ENCODE peak calls at places on chromosomes 3 and 15, in four cellular contexts. V is GM10248, G is GM12891, B is activated gamma-delta T cell treated with Interleukin-2 at 50 U/mL for 16 hours. Z is an unnamed sample.

GRCh38 chr3:160260587-160261270 is 35.5 kb downstream of the C3orf80 start:
- DNase-seq in V (no peak), G (no peak), B (no peak), Z (no peak)

GRCh38 chr3:50336452-50337174 is 4.0 kb downstream of the RASSF1 start:
- DNase-seq in V (no peak), G (no peak), B (no peak), Z (no peak)

GRCh38 chr3:19149388-19149787 is 1.1 kb downstream of the KCNH8 start:
- DNase-seq in V (peak), G (no peak), B (peak), Z (peak)

GRCh38 chr3:188037965-188038581 is 115.9 kb upstream of the LPP start:
- DNase-seq in V (no peak), G (no peak), B (no peak), Z (no peak)

GRCh38 chr3:157201648-157202278 is 41.8 kb upstream of the CCNL1 start:
- DNase-seq in V (peak), G (peak), B (no peak), Z (peak)

GRCh38 chr3:11059090-11059798 is 66.7 kb downstream of the SLC6A1 start:
- DNase-seq in V (peak), G (peak), B (no peak), Z (peak)

GRCh38 chr3:196996454-196997265 is 28.0 kb upstream of the PIGZ start:
- DNase-seq in V (no peak), G (no peak), B (no peak), Z (no peak)

GRCh38 chr3:156187146-156187769 is 66.9 kb downstream of the KCNAB1 start:
- DNase-seq in V (no peak), G (no peak), B (no peak), Z (no peak)

GRCh38 chr3:33525232-33525631 is 85.0 kb upstream of the UBP1 start:
- DNase-seq in V (no peak), G (no peak), B (no peak), Z (no peak)

GRCh38 chr3:172219750-172220149 is 180.4 kb downstream of the FNDC3B start:
- DNase-seq in V (no peak), G (no peak), B (no peak), Z (no peak)

GRCh38 chr3:13114811-13115615 is 41.8 kb upstream of the IQSEC1 start:
- DNase-seq in V (no peak), G (no peak), B (no peak), Z (no peak)

GRCh38 chr3:3353153-3353552 is 173.7 kb upstream of the CRBN start:
- DNase-seq in V (no peak), G (peak), B (no peak), Z (no peak)

GRCh38 chr15:59170295-59170881 is 36.3 kb upstream of the LDHAL6B start:
- DNase-seq in V (no peak), G (no peak), B (no peak), Z (no peak)

Z was measured in GM13976.